ENCODE peak calls at places on chromosomes 7 and 10, in ten cellular contexts. U is A549, T is ovary, W is foreskin fibroblast, E is psoas muscle, M is HepG2, A is cardiac muscle cell, O is stomach, X is PC-3, H is fibroblast of pulmonary artery. V is an unnamed sample.

GRCh38 chr7:112965506-112965905 is 121.1 kb downstream of the GPR85 start:
- DNase-seq in U (no peak), T (no peak), W (no peak), E (no peak), M (no peak), A (no peak), O (no peak), X (no peak), H (no peak), V (no peak)

GRCh38 chr7:139714163-139714901 is 63.5 kb downstream of the HIPK2 start:
- DNase-seq in U (no peak), T (no peak), W (no peak), E (peak), M (no peak), A (no peak), O (peak), X (no peak), H (no peak), V (no peak)

GRCh38 chr7:45599851-45600706 is 25.9 kb downstream of the ADCY1 start:
- DNase-seq in U (no peak), T (peak), W (no peak), E (no peak), M (no peak), A (no peak), O (peak), X (no peak), H (no peak), V (no peak)

GRCh38 chr7:142776206-142776844 is 5.6 kb downstream of the PRSS2 start:
- DNase-seq in U (no peak), T (no peak), W (peak), E (no peak), M (no peak), A (peak), O (no peak), X (peak), H (peak), V (peak)

GRCh38 chr7:114243019-114243507 is 171.6 kb upstream of the FOXP2 start:
- DNase-seq in U (no peak), T (no peak), W (peak), E (no peak), M (no peak), A (no peak), O (no peak), X (no peak), H (no peak), V (no peak)

GRCh38 chr7:116546054-116546453 is 21.2 kb downstream of the CAV1 start:
- DNase-seq in U (no peak), T (no peak), W (no peak), E (no peak), M (no peak), A (no peak), O (no peak), X (no peak), H (no peak), V (no peak)

GRCh38 chr7:84230491-84230890 is 35.9 kb upstream of the SEMA3A start:
- DNase-seq in U (no peak), T (no peak), W (no peak), E (no peak), M (no peak), A (no peak), O (no peak), X (no peak), H (no peak), V (no peak)

GRCh38 chr10:61399386-61399785 is 53.8 kb downstream of the TMEM26 start:
- DNase-seq in U (no peak), T (no peak), W (no peak), E (no peak), M (no peak), A (no peak), O (no peak), X (peak), H (peak), V (peak)

GRCh38 chr10:100878291-100878910 is 34.4 kb upstream of the SLF2 start:
- DNase-seq in U (peak), T (peak), W (peak), E (no peak), M (peak), A (peak), O (no peak), X (peak), H (peak), V (peak)

GRCh38 chr10:16779375-16779774 is 37.8 kb downstream of the RSU1 start:
- DNase-seq in U (no peak), T (no peak), W (no peak), E (no peak), M (no peak), A (peak), O (no peak), X (no peak), H (no peak), V (peak)

GRCh38 chr7:111914287-111914686 is 291.9 kb downstream of the DOCK4 start:
- DNase-seq in U (no peak), T (no peak), W (no peak), E (no peak), M (no peak), A (no peak), O (no peak), X (no peak), H (no peak), V (no peak)

GRCh38 chr7:114943953-114944741 is 22.3 kb downstream of the MDFIC start:
- DNase-seq in U (no peak), T (no peak), W (no peak), E (no peak), M (no peak), A (no peak), O (no peak), X (no peak), H (no peak), V (no peak)

GRCh38 chr7:1103009-1103788 is 15.3 kb downstream of the GPER1 start:
- DNase-seq in U (no peak), T (no peak), W (no peak), E (peak), M (peak), A (no peak), O (no peak), X (no peak), H (no peak), V (no peak)

GRCh38 chr10:49322371-49323170 is 23.6 kb downstream of the C10orf71 start:
- DNase-seq in U (no peak), T (no peak), W (no peak), E (no peak), M (no peak), A (no peak), O (peak), X (no peak), H (no peak), V (no peak)

GRCh38 chr7:93914581-93915066 is 6.9 kb upstream of the GNG11 start:
- DNase-seq in U (no peak), T (no peak), W (peak), E (no peak), M (no peak), A (peak), O (no peak), X (peak), H (peak), V (peak)

GRCh38 chr10:123929791-123930190 is 38.2 kb upstream of the CPXM2 start:
- DNase-seq in U (no peak), T (no peak), W (no peak), E (no peak), M (no peak), A (no peak), O (no peak), X (no peak), H (no peak), V (no peak)

GRCh38 chr7:79051915-79052314 is 401.6 kb downstream of the MAGI2 start:
- DNase-seq in U (no peak), T (no peak), W (no peak), E (no peak), M (no peak), A (no peak), O (no peak), X (no peak), H (no peak), V (peak)

GRCh38 chr7:93921607-93922446 is at the start of gene GNG11:
- DNase-seq in U (peak), T (peak), W (peak), E (peak), M (no peak), A (peak), O (peak), X (peak), H (peak), V (peak)

GRCh38 chr7:18053177-18053928 is 25.7 kb upstream of the PRPS1L1 start:
- DNase-seq in U (no peak), T (no peak), W (peak), E (no peak), M (no peak), A (no peak), O (no peak), X (peak), H (peak), V (peak)

DNA sequence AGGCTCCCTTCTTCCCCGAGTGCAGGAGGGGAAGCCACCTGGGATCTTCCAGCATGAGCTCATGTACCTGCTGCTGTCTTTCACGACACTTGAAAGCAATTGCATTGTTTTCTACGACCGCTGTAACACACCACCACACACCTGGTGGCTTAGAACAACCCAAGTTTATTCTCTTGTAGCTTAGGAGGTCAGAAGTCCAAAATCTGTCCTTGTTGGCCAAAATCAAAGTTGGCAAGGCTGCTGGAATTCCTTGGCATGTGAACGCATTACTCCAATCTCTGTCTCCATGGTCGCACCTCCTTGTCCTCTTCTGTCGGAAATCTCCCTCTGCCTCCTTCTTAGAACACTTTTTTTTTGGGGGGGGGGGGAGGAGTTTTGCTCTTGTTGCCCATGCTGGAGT is 305.6 kb downstream of the BAMBI start:
- DNase-seq in U (no peak), T (no peak), W (no peak), E (no peak), M (no peak), A (peak), O (no peak), X (no peak), H (no peak), V (peak)
- TF ChIP-seq CTCF in U (no peak), T (no peak), W (no peak), E (no peak), M (no peak), A (no peak), O (no peak), X (no peak), H (no peak), V (no peak)

GRCh38 chr10:63434866-63435854 is 30.6 kb downstream of the JMJD1C start:
- DNase-seq in U (no peak), T (no peak), W (no peak), E (no peak), M (no peak), A (no peak), O (no peak), X (peak), H (no peak), V (no peak)

GRCh38 chr10:63438506-63439498 is 27.0 kb downstream of the JMJD1C start:
- DNase-seq in U (no peak), T (no peak), W (no peak), E (no peak), M (no peak), A (peak), O (no peak), X (no peak), H (peak), V (peak)

GRCh38 chr10:63437334-63437949 is 28.3 kb downstream of the JMJD1C start:
- DNase-seq in U (no peak), T (no peak), W (no peak), E (no peak), M (no peak), A (no peak), O (no peak), X (no peak), H (no peak), V (peak)

GRCh38 chr10:63439607-63440006 is 26.2 kb downstream of the JMJD1C start:
- DNase-seq in U (no peak), T (no peak), W (no peak), E (no peak), M (no peak), A (no peak), O (no peak), X (no peak), H (no peak), V (no peak)

DNA sequence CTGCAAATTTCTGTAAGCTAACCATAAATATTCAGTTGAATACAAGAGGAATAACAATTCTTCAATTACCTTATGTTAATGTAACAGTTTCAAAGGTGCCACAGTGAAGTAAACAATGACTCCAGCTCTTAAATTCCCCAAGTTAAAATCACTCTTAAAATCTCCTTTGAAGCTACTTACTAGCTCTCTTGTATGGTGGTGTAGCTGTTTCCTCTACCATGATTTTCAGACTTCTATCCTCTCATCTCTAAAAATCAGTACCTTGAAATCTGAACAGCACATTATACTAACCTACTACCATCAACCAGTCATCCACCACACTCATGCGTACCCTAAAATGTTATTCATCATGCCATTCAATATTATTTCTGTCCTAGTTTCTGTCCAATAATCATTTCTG is 29.6 kb downstream of the JMJD1C start:
- DNase-seq in U (no peak), T (no peak), W (no peak), E (no peak), M (no peak), A (no peak), O (no peak), X (no peak), H (no peak), V (no peak)
- H3K4me3 ChIP-seq in U (no peak), T (no peak), W (no peak), E (no peak), M (no peak), A (no peak), O (no peak), X (no peak), H (no peak), V (no peak)

DNA sequence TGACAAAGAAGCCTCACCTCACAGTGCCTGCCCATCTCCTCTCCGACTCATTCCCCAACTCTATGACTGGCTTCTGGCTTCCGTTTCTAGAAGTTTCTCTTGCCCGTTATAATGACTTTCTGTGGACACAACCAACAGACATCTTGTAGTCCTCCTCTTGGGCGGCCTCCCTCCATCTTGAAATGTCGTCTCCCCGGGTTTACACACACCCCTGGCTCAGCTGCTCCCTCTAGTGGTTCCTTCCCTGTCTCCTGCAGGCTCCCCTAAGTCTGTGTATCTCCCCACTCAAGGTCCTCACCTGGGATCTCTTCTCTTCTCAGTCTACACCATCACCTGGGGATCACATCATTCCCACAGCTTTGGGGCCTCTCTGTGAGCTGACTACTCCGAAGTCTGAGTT is 123.4 kb upstream of the NEBL start:
- DNase-seq in U (peak), T (no peak), W (peak), E (no peak), M (peak), A (peak), O (peak), X (peak), H (no peak), V (no peak)
- TF ChIP-seq CTCF in U (peak), T (no peak), W (peak), E (no peak), M (peak), A (peak), O (no peak), X (peak), H (peak), V (peak)

GRCh38 chr7:6227294-6227846 is 45.1 kb downstream of the CYTH3 start:
- DNase-seq in U (no peak), T (no peak), W (peak), E (no peak), M (no peak), A (peak), O (no peak), X (no peak), H (peak), V (peak)
- H3K4me3 ChIP-seq in U (no peak), T (no peak), W (no peak), E (no peak), M (no peak), A (no peak), O (no peak), X (no peak), H (no peak), V (no peak)

DNA sequence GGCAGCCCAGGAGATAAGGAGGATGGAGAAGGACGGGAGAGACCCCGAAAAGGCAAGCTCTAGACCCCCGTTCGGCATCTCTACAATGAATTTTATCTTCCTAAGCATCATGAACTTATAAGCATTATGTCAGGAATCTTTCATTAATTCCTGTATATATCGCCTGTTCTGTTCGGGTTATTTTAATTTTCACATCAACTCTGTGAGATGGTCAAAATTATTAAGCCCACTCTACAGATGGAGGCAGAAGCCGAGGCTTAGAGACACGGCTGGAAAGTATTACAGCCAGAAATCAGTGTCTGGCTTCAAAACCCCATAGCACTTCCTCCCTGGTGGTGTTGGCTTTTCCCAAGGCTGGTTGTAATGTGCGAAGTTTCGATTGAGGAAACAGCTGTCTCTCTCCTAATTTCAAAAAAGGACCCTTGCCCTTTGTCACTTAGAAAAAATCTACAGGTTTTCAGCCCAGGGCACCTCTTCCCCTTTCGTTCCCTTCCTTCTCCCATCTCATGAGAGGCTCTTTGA is 1.5 kb upstream of the GRM8 start:
- DNase-seq in U (no peak), T (no peak), W (no peak), E (no peak), M (no peak), A (no peak), O (no peak), X (no peak), H (no peak), V (no peak)
- TF ChIP-seq CTCF in U (no peak), T (no peak), W (no peak), E (no peak), M (no peak), A (no peak), O (no peak), X (peak), H (no peak), V (no peak)

GRCh38 chr7:138668946-138669345 is 32.2 kb downstream of the SVOPL start:
- DNase-seq in U (no peak), T (no peak), W (no peak), E (no peak), M (no peak), A (no peak), O (no peak), X (no peak), H (no peak), V (no peak)
- H3K4me3 ChIP-seq in U (no peak), T (no peak), W (no peak), E (no peak), M (no peak), A (no peak), O (no peak), X (no peak), H (no peak), V (no peak)

V was measured in cardiac fibroblast.